ENCODE peak calls at places on chromosomes 7 and 10, in nine cellular contexts. M, V, N, D, T, Z, R, L and U are unnamed samples.

GRCh38 chr7:154748387-154748786 is 254.5 kb downstream of the PAXIP1 start:
- DNase-seq in N (no peak), D (no peak), R (no peak), M (no peak), V (no peak), T (no peak), Z (no peak), L (no peak), U (no peak)

GRCh38 chr10:84269773-84270172 is 24.9 kb downstream of the RGR start:
- DNase-seq in M (no peak), V (no peak), Z (peak; percentile 66), D (no peak), N (peak; percentile 83), T (no peak), L (no peak), R (no peak), U (no peak)

GRCh38 chr7:11517853-11518252 is 314.1 kb downstream of the THSD7A start:
- DNase-seq in T (no peak), M (no peak), Z (no peak), R (no peak), N (no peak), V (no peak), L (no peak), D (no peak), U (no peak)

GRCh38 chr7:151201344-151201743 is 8.9 kb downstream of the H2BK1 start:
- DNase-seq in L (no peak), T (no peak), V (no peak), R (no peak), Z (no peak), D (no peak), M (no peak), N (no peak), U (no peak)

GRCh38 chr10:83606275-83606674 is 533.0 kb upstream of the GHITM start:
- DNase-seq in N (peak; percentile 39), D (no peak), L (no peak), R (no peak), T (no peak), V (no peak), Z (no peak), M (peak; percentile 46), U (no peak)

GRCh38 chr10:35194906-35195305 is 68.3 kb downstream of the CREM start:
- DNase-seq in N (peak; percentile 79), R (no peak), L (no peak), V (no peak), Z (peak; percentile 18), M (no peak), D (no peak), T (no peak), U (no peak)

GRCh38 chr10:32298066-32298812 is 48.7 kb downstream of the EPC1 start:
- DNase-seq in R (no peak), L (no peak), N (peak; percentile 90), M (peak; percentile 48), T (no peak), D (no peak), Z (peak; percentile 13), V (no peak), U (no peak)

GRCh38 chr10:47040041-47040491 is 128.8 kb downstream of the PTPN20 start:
- DNase-seq in V (no peak), R (peak; percentile 67), M (no peak), T (no peak), N (no peak), D (no peak), L (no peak), Z (no peak), U (no peak)

GRCh38 chr7:157684157-157684595 is 347.4 kb downstream of the DNAJB6 start:
- DNase-seq in R (no peak), N (peak; percentile 30), D (no peak), Z (no peak), M (no peak), L (no peak), T (no peak), V (no peak), U (no peak)

GRCh38 chr10:5668429-5668828 is 2.0 kb upstream of the ASB13 start:
- DNase-seq in T (no peak), N (no peak), Z (no peak), D (no peak), R (no peak), V (no peak), L (no peak), M (no peak), U (no peak)

GRCh38 chr10:104300002-104300735 is 31.2 kb downstream of the GSTO2 start:
- DNase-seq in Z (no peak), T (peak; percentile 72), D (no peak), N (peak; percentile 99), R (no peak), L (no peak), V (no peak), M (peak; percentile 99), U (no peak)

GRCh38 chr10:43199088-43199683 is 60.9 kb downstream of the CSGALNACT2 start:
- DNase-seq in L (peak; percentile 60), D (no peak), Z (no peak), N (no peak), R (peak; percentile 53), M (no peak), V (no peak), T (no peak), U (no peak)

GRCh38 chr10:96863922-96864543 is 31.9 kb downstream of the LCOR start:
- DNase-seq in M (no peak), D (no peak), L (no peak), T (no peak), R (no peak), N (peak; percentile 70), V (no peak), Z (peak; percentile 65), U (peak; percentile 7)

GRCh38 chr7:117312593-117312992 is 10.3 kb downstream of the WNT2 start:
- DNase-seq in D (no peak), M (no peak), L (no peak), T (no peak), N (no peak), Z (no peak), V (no peak), R (no peak), U (no peak)
- TF ChIP-seq CTCF in D (no peak), M (peak; percentile 48), L (peak; percentile 30), T (no peak), N (peak; percentile 19), Z (peak; percentile 56), V (no peak), R (no peak), U (peak; percentile 27)

GRCh38 chr10:23293145-23293724 is 51.4 kb downstream of the C10orf67 start:
- DNase-seq in V (no peak), M (peak; percentile 9), R (no peak), Z (peak; percentile 33), D (peak; percentile 69), N (peak; percentile 8), T (no peak), L (no peak), U (peak; percentile 68)
- TF ChIP-seq CTCF in V (peak; percentile 22), M (peak; percentile 72), R (peak; percentile 37), Z (peak; percentile 67), D (peak; percentile 80), N (peak; percentile 62), T (no peak), L (peak; percentile 80), U (peak; percentile 70)

GRCh38 chr7:100122067-100122466 is 2.6 kb downstream of the CNPY4 start:
- DNase-seq in M (no peak), V (no peak), D (no peak), N (no peak), R (no peak), Z (no peak), T (no peak), L (no peak), U (no peak)

GRCh38 chr7:100119075-100119700 is at the start of the genes CNPY4 and TAF6:
- DNase-seq in T (peak; percentile 94), M (peak; percentile 81), Z (peak; percentile 94), D (peak; percentile 89), V (peak; percentile 58), R (peak; percentile 98), N (peak; percentile 85), L (peak; percentile 92), U (peak; percentile 88)

GRCh38 chr7:100118388-100119074 is 627 bp downstream of the TAF6 start:
- DNase-seq in M (no peak), V (no peak), L (no peak), N (no peak), R (no peak), D (no peak), Z (no peak), T (no peak), U (no peak)

GRCh38 chr7:100120518-100121085 is 1.2 kb downstream of the CNPY4 start:
- DNase-seq in R (no peak), D (no peak), M (no peak), T (no peak), L (no peak), N (no peak), V (no peak), Z (no peak), U (no peak)

DNA sequence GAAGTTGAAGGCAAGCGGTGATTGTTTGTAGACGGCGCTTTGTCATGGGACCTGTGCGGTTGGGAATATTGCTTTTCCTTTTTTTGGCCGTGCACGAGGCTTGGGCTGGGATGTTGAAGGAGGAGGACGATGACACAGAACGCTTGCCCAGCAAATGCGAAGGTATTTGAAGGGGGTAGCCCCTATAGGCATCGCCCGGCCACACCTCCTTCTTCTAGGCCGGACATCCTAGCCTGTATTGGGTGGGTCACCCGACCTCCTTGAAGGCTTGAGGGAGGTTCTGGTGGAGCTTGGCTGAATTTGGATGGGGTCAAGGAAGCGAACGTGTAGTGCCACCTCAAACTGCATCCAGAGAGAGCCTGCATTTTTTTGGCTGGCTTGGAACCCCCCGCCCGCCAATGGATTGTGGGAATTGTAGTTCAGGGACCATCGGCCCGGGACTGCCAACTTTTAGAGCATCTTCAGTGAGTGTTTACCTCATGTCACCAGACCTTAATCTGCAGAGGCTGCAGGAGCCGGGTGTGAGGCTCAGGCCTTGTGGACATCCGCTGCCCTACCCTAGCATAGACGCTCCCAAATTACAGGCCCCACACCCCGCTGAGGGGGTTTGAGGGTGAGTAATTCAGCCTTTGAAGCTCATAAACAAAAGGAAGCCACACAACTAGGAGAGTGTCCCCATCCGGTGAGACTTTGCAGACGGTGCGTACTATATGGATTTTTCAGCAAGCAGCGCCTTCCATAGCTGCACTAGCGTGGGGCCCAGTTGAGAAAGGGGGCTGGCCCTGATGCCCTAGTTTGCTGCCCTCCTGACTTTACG is 475 bp downstream of the CNPY4 start:
- DNase-seq in R (peak; percentile 86), V (no peak), T (peak; percentile 78), D (peak; percentile 70), N (peak; percentile 28), L (no peak), M (no peak), Z (no peak), U (peak; percentile 37)
- TF ChIP-seq CTCF in R (no peak), V (no peak), T (no peak), D (no peak), N (no peak), L (no peak), M (no peak), Z (no peak), U (no peak)

GRCh38 chr7:111308691-111309090 is 217.8 kb downstream of the LRRN3 start:
- DNase-seq in L (no peak), T (no peak), M (no peak), D (no peak), Z (no peak), V (no peak), R (no peak), N (no peak), U (no peak)

DNA sequence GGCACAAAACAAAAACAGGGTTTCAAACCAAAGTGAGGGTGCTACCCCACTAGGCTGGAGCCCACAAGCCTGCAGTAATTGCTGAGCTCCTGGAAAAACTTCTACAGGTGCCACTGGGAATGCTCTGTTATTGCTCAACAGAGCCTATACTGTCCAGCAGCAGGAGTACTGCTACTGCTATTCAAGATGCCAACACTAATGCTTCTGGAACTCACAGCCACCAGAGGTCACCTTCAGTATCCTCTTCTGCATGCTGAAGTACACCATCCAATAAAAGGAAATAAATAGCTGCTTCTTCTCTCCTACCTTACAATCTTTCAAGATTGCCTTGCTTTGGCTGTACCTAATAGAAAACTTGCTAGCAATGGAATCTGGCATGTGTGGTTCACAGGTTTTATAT is 222.0 kb downstream of the LRRN3 start:
- DNase-seq in N (no peak), L (no peak), T (no peak), V (no peak), D (no peak), R (no peak), M (no peak), Z (no peak), U (no peak)
- TF ChIP-seq CTCF in N (no peak), L (no peak), T (no peak), V (no peak), D (no peak), R (no peak), M (no peak), Z (peak; percentile 5), U (no peak)